ENCODE peak calls at places on chromosomes 3 and 15, in five cellular contexts. S is IMR-90, D is H9, O is mesenchymal stem cell, H is H1. B is an unnamed sample.

GRCh38 chr15:80587816-80588456 is 107.2 kb upstream of the ABHD17C start:
- DNase-seq in S (peak), H (no peak), D (peak), O (peak), B (no peak)

GRCh38 chr3:127748754-127749327 is 73.5 kb downstream of the MGLL start:
- DNase-seq in H (no peak), S (no peak), D (no peak), O (no peak), B (no peak)

GRCh38 chr15:60272623-60273022 is 125.2 kb downstream of the ANXA2 start:
- DNase-seq in S (no peak), D (peak), H (no peak), O (no peak), B (no peak)

GRCh38 chr15:42719051-42719450 is 17.9 kb downstream of the CDAN1 start:
- DNase-seq in O (no peak), D (no peak), S (no peak), H (no peak), B (no peak)

GRCh38 chr3:71129611-71130515 is 453.7 kb downstream of the FOXP1 start:
- DNase-seq in D (no peak), S (peak), O (peak), H (no peak), B (no peak)

GRCh38 chr3:43075904-43076661 is 29.8 kb downstream of the POMGNT2 start:
- DNase-seq in D (no peak), O (no peak), S (no peak), H (no peak), B (no peak)

GRCh38 chr3:127675651-127676391 is 3.1 kb downstream of the ABTB1 start:
- DNase-seq in O (no peak), S (no peak), D (peak), H (peak), B (no peak)

GRCh38 chr15:87733005-87733404 is 523.5 kb downstream of the NTRK3 start:
- DNase-seq in S (peak), D (no peak), O (peak), H (no peak), B (no peak)

GRCh38 chr3:166123576-166123975 is 286.4 kb upstream of the BCHE start:
- DNase-seq in H (no peak), S (peak), O (peak), D (no peak), B (no peak)

GRCh38 chr3:189813652-189814245 is 182.6 kb downstream of the TP63 start:
- DNase-seq in D (peak), O (no peak), H (no peak), S (no peak), B (no peak)

GRCh38 chr15:71348597-71348996 is 233.3 kb downstream of the THSD4 start:
- DNase-seq in H (no peak), D (no peak), O (no peak), S (no peak), B (no peak)

GRCh38 chr15:73930371-73930770 is 4.1 kb downstream of the LOXL1 start:
- DNase-seq in D (no peak), S (peak), H (no peak), O (no peak), B (no peak)

GRCh38 chr3:182709306-182709705 is 84.0 kb upstream of the ATP11B start:
- DNase-seq in D (no peak), S (no peak), H (no peak), O (no peak), B (no peak)

GRCh38 chr15:74399511-74400312 is 32.3 kb upstream of the CYP11A1 start:
- DNase-seq in S (peak), H (no peak), O (peak), D (no peak), B (no peak)

GRCh38 chr15:48823706-48824105 is 12.8 kb upstream of the CEP152 start:
- DNase-seq in S (no peak), H (no peak), D (no peak), O (no peak), B (no peak)

GRCh38 chr3:171829841-171830559 is 13.1 kb upstream of the TMEM212 start:
- DNase-seq in S (peak), D (peak), H (peak), O (peak), B (no peak)

GRCh38 chr3:183764854-183765731 is 60.3 kb downstream of the MAP6D1 start:
- DNase-seq in S (peak), D (no peak), O (peak), H (no peak), B (no peak)

GRCh38 chr3:136518102-136518501 is 234.1 kb downstream of the STAG1 start:
- DNase-seq in S (no peak), D (no peak), O (no peak), H (no peak), B (no peak)

GRCh38 chr3:140276698-140277097 is 341.7 kb downstream of the CLSTN2 start:
- DNase-seq in D (peak), O (no peak), H (no peak), S (peak), B (no peak)

GRCh38 chr15:20355256-20355868 is 186.2 kb downstream of the GOLGA6L6 start:
- DNase-seq in O (no peak), S (no peak), D (peak), H (no peak), B (no peak)

GRCh38 chr3:143895805-143896204 is 47.5 kb upstream of the SLC9A9 start:
- DNase-seq in S (peak), D (no peak), H (no peak), O (peak), B (no peak)

GRCh38 chr3:31237887-31238286 is 294.8 kb upstream of the STT3B start:
- DNase-seq in H (no peak), S (no peak), D (no peak), O (no peak), B (no peak)

GRCh38 chr3:48567090-48567489 is 3.5 kb upstream of the UCN2 start:
- DNase-seq in O (no peak), D (no peak), S (no peak), H (no peak), B (no peak)

GRCh38 chr15:55289573-55290360 is at the start of gene RAB27A:
- DNase-seq in H (peak), S (peak), D (peak), O (peak), B (peak)

GRCh38 chr3:122101646-122102045 is 46.5 kb downstream of the CD86 start:
- DNase-seq in O (peak), S (peak), H (no peak), D (no peak), B (peak)

GRCh38 chr15:32956006-32956405 is 238.2 kb downstream of the GREM1 start:
- DNase-seq in D (peak), S (peak), O (peak), H (no peak), B (peak)

DNA sequence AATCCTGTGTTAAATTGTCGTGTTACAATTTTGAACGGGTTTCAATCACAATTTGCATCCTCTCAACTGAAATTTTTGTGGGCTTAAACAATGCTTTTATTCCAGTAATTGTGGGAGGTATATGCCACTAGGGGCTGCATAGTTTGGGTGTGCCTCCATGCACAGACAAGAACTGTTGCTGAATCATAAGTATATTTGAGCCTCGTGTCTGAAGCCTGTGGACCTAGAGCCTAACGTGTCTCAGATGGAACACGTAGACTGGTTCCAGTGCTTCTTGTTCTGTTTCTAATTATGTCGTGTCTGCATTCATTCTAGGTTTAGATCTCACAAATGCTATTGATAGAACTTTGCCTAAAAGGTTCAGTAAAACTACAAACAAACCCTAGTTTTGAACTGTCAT is 363.4 kb downstream of the RBMS3 start:
- DNase-seq in S (no peak), H (no peak), D (no peak), O (no peak), B (no peak)
- H2BK15ac ChIP-seq in S (no peak), H (no peak), D (no peak), O (no peak), B (no peak)

GRCh38 chr3:50321146-50321843 is 1.2 kb downstream of the HYAL2 start:
- DNase-seq in S (peak), D (peak), O (peak), H (peak), B (peak)
- H2BK5ac ChIP-seq in S (peak), D (peak), O (peak), H (peak), B (peak)

GRCh38 chr3:12953201-12953712 is 111.9 kb upstream of the RPL32 start:
- DNase-seq in S (no peak), D (no peak), O (no peak), H (no peak), B (no peak)
- H4K91ac ChIP-seq in S (no peak), D (no peak), O (no peak), H (no peak), B (no peak)

GRCh38 chr3:22236490-22237271 is 485.7 kb upstream of the ZNF385D start:
- DNase-seq in S (no peak), H (no peak), O (no peak), D (no peak), B (no peak)
- H2BK15ac ChIP-seq in S (no peak), H (no peak), O (no peak), D (no peak), B (no peak)

GRCh38 chr3:197337214-197337613 is 38.8 kb upstream of the DLG1 start:
- DNase-seq in S (no peak), O (no peak), H (peak), D (no peak), B (no peak)

GRCh38 chr3:197337656-197338055 is 39.2 kb upstream of the DLG1 start:
- DNase-seq in H (peak), D (no peak), S (peak), O (peak), B (no peak)

GRCh38 chr3:197338586-197338985 is 40.2 kb upstream of the DLG1 start:
- DNase-seq in O (no peak), H (peak), S (no peak), D (no peak), B (no peak)

GRCh38 chr3:197340521-197340871 is 42.1 kb upstream of the DLG1 start:
- DNase-seq in H (no peak), O (no peak), D (no peak), S (no peak), B (no peak)

DNA sequence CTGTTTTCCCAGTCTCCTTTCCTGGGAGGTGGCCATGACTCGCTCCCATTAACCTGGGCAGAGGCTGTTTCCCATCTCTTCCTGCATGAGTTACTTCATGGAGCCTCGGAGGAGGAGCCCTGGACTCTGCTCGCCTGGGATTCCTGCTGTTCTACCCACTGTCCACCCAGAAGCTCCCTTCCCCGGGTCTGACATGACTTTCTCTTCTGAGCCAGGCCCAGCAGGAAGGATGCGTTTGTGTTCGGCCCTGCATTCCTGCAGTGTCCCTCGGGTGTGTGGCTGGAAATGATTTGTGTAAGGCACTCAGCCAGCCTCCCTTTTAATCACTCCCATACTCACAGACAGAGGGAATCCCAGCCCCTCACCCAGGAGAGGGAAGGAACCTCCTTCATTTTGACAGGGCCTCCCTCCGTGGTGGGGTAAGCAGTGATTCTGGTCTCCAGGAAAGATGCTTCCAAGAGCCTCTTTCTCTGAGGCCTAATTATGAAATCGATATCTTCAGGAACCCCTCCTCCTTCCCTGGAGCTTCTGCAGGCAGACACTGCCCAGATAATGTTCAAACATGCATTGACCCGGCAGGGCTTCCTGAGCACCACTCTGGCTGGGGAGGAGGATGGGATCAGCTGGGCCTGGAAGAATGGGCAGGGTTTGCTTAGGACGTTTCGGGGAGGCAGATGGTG is 41.6 kb upstream of the DLG1 start:
- DNase-seq in D (no peak), O (peak), H (no peak), S (peak), B (no peak)
- H2BK5ac ChIP-seq in D (no peak), O (peak), H (no peak), S (no peak), B (no peak)

DNA sequence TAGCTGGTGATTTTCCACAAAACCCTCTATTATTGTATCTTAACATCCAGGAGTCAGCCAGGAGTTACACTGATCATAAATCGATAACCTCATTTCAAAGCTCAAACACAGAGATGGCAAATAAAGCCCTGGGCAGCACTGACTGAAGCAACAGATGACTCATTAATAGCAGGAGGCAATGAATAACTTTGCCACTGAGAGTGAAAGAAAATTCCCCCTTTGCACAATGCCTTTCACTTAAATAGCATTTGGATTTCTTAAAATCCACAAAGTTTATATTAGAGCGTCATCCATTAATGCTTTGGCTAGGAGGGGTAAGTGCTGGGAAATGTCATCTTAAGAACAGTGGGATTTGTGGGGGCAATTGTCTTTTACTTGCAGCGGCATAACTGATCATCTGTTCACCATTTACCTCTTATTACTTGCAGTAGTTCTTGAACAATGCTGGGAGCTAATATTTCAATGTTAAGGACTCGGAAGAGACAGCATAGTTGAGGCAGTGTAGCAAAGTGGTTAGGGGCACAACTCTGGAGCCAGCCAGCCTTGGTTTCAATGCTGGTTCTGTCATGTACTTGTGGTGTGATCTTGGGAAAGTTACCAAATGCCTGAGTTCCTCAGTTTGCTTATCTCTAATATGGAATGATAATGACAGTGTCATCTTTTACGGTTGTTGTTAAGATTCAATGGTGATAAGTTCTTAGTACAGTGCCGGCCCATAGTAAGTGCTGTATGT is 630.4 kb upstream of the TBL1XR1 start:
- DNase-seq in S (peak), O (peak), D (no peak), H (no peak), B (no peak)
- H4K91ac ChIP-seq in S (peak), O (no peak), D (no peak), H (no peak), B (no peak)

GRCh38 chr3:170680593-170680992 is 94.7 kb upstream of the SLC7A14 start:
- DNase-seq in H (no peak), O (no peak), S (no peak), D (no peak), B (no peak)
- H2BK15ac ChIP-seq in H (no peak), O (no peak), S (no peak), D (no peak), B (no peak)

DNA sequence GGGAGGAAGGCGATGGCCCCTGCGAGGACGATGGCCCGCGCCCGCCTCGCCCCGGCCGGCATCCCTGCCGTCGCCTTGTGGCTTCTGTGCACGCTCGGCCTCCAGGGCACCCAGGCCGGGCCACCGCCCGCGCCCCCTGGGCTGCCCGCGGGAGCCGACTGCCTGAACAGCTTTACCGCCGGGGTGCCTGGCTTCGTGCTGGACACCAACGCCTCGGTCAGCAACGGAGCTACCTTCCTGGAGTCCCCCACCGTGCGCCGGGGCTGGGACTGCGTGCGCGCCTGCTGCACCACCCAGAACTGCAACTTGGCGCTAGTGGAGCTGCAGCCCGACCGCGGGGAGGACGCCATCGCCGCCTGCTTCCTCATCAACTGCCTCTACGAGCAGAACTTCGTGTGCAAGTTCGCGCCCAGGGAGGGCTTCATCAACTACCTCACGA is 714 bp downstream of the SPINT1 start:
- DNase-seq in H (no peak), O (peak), S (no peak), D (no peak), B (no peak)
- H2BK5ac ChIP-seq in H (peak), O (no peak), S (no peak), D (no peak), B (peak)